ENCODE peak calls at places on chromosome 13, in ten cellular contexts. U is CD4-positive, alpha-beta T cell; T is lower leg skin; V is iris pigment epithelial cell; C is T-helper 17 cell; K is mucosa of gallbladder; O is CD8-positive, alpha-beta memory T cell; B is activated CD8-positive, alpha-beta T cell treated with anti-CD3 and anti-CD28 coated beads, Interleukin-2, amount 10 ng/mL, durations not matched to agents 7 days and 5 days; P is M059J; I is fibroblast of the aortic adventitia. Z is an unnamed sample.

GRCh38 chr13:113904411-113904810 is 40.5 kb upstream of the GAS6 start:
- DNase-seq in K (peak), C (no peak), U (no peak), I (peak), V (peak), B (peak), O (peak), P (no peak), T (peak), Z (no peak)

GRCh38 chr13:60990032-60990733 is 425.5 kb downstream of the PCDH20 start:
- DNase-seq in B (no peak), I (no peak), T (no peak), O (no peak), C (no peak), P (no peak), V (no peak), K (no peak), U (no peak), Z (no peak)

GRCh38 chr13:29465741-29466293 is 129.7 kb downstream of the SLC7A1 start:
- DNase-seq in V (peak), P (peak), K (no peak), U (no peak), I (peak), C (no peak), B (no peak), O (no peak), T (no peak), Z (peak)

GRCh38 chr13:105403065-105403464 is 1132.4 kb downstream of the EFNB2 start:
- DNase-seq in T (no peak), B (no peak), K (no peak), C (no peak), O (no peak), U (no peak), V (no peak), I (peak), P (no peak), Z (no peak)

GRCh38 chr13:90416519-90416918 is 931.0 kb upstream of the MIR17HG start:
- DNase-seq in B (no peak), P (peak), O (no peak), T (no peak), C (no peak), K (no peak), U (no peak), I (peak), V (peak), Z (peak)

GRCh38 chr13:33509642-33510229 is 224.2 kb upstream of the STARD13 start:
- DNase-seq in C (no peak), V (no peak), K (peak), O (no peak), B (no peak), I (peak), U (no peak), T (peak), P (peak), Z (no peak)

GRCh38 chr13:26923824-26924605 is 163.4 kb upstream of the GPR12 start:
- DNase-seq in V (peak), K (peak), I (peak), C (no peak), T (no peak), O (no peak), B (no peak), U (no peak), P (peak), Z (peak)

GRCh38 chr13:49305824-49306425 is 58.2 kb downstream of the CDADC1 start:
- DNase-seq in B (no peak), I (no peak), P (no peak), K (no peak), T (no peak), U (no peak), V (no peak), O (no peak), C (no peak), Z (no peak)

GRCh38 chr13:102693781-102694180 is 1.1 kb downstream of the METTL21C start:
- DNase-seq in B (no peak), P (peak), T (no peak), K (no peak), I (peak), U (no peak), O (no peak), V (peak), C (no peak), Z (no peak)

GRCh38 chr13:24011266-24011665 is 114.0 kb upstream of the C1QTNF9B start:
- DNase-seq in C (no peak), I (no peak), P (no peak), B (no peak), U (no peak), O (no peak), T (no peak), V (no peak), K (no peak), Z (no peak)

GRCh38 chr13:80871481-80871880 is 530.6 kb upstream of the SPRY2 start:
- DNase-seq in P (no peak), B (no peak), T (no peak), I (peak), C (no peak), O (no peak), V (peak), K (no peak), U (no peak), Z (peak)

GRCh38 chr13:41588899-41589298 is 131.5 kb downstream of the RGCC start:
- DNase-seq in K (no peak), B (no peak), U (no peak), I (peak), O (no peak), T (no peak), V (peak), P (peak), C (no peak), Z (peak)

GRCh38 chr13:46392967-46393366 is 5.9 kb upstream of the RUBCNL start:
- DNase-seq in T (no peak), K (no peak), I (no peak), C (no peak), B (no peak), U (no peak), O (no peak), P (peak), V (no peak), Z (no peak)

GRCh38 chr13:50678464-50679162 is 164.9 kb downstream of the DLEU7 start:
- DNase-seq in K (no peak), C (no peak), U (no peak), B (no peak), O (no peak), T (no peak), I (peak), P (peak), V (peak), Z (peak)

GRCh38 chr13:46386426-46386995 is 541 bp downstream of the RUBCNL start:
- DNase-seq in I (no peak), B (no peak), U (no peak), O (no peak), K (no peak), P (no peak), C (no peak), V (no peak), T (no peak), Z (peak)

GRCh38 chr13:45441633-45442032 is 23.1 kb upstream of the COG3 start:
- DNase-seq in C (no peak), I (peak), T (no peak), U (no peak), K (no peak), V (peak), O (no peak), P (peak), B (peak), Z (peak)

GRCh38 chr13:108961542-108962125 is 332.2 kb downstream of the MYO16 start:
- DNase-seq in B (peak), K (no peak), T (no peak), C (no peak), V (peak), I (peak), O (peak), P (peak), U (no peak), Z (peak)

GRCh38 chr13:113843063-113843654 is 20.7 kb downstream of the GAS6 start:
- DNase-seq in O (no peak), I (no peak), C (no peak), V (no peak), T (no peak), P (no peak), U (no peak), B (no peak), K (no peak), Z (no peak)

GRCh38 chr13:74052402-74052928 is 81.7 kb downstream of the KLF12 start:
- DNase-seq in U (no peak), V (no peak), I (no peak), O (no peak), P (no peak), T (no peak), C (no peak), K (no peak), B (no peak), Z (no peak)

GRCh38 chr13:99687728-99688397 is 186.6 kb downstream of the TM9SF2 start:
- DNase-seq in C (no peak), U (no peak), B (no peak), T (no peak), V (peak), P (peak), O (no peak), I (no peak), K (no peak), Z (no peak)

GRCh38 chr13:42333613-42334328 is 61.8 kb downstream of the AKAP11 start:
- DNase-seq in I (peak), C (no peak), K (no peak), U (no peak), O (peak), B (no peak), V (peak), T (no peak), P (peak), Z (peak)

GRCh38 chr13:97079726-97080125 is 85.5 kb upstream of the OXGR1 start:
- DNase-seq in T (no peak), O (no peak), B (no peak), C (no peak), I (no peak), P (no peak), V (peak), K (no peak), U (no peak), Z (no peak)

GRCh38 chr13:113491418-113491883 is 940 bp upstream of the DCUN1D2 start:
- DNase-seq in P (peak), I (peak), O (no peak), K (no peak), C (no peak), V (peak), T (peak), U (no peak), B (peak), Z (peak)

GRCh38 chr13:104106705-104107393 is 1040.6 kb upstream of the SLC10A2 start:
- DNase-seq in B (no peak), I (no peak), K (no peak), T (no peak), P (peak), U (no peak), O (no peak), C (no peak), V (peak), Z (no peak)

GRCh38 chr13:59354665-59355064 is 809.1 kb downstream of the DIAPH3 start:
- DNase-seq in V (no peak), T (no peak), K (no peak), O (no peak), C (no peak), I (no peak), U (no peak), B (no peak), P (no peak), Z (no peak)

GRCh38 chr13:41054212-41054877 is 7.0 kb upstream of the WBP4 start:
- DNase-seq in O (peak), C (no peak), B (peak), K (peak), T (no peak), V (peak), I (peak), P (peak), U (no peak), Z (peak)

GRCh38 chr13:20178156-20178555 is 14.6 kb downstream of the GJB2 start:
- DNase-seq in C (no peak), B (no peak), U (no peak), V (no peak), P (no peak), T (no peak), K (no peak), O (no peak), I (no peak), Z (no peak)

GRCh38 chr13:48500652-48501197 is 32.2 kb downstream of the RCBTB2 start:
- DNase-seq in P (peak), K (no peak), O (no peak), I (peak), C (no peak), V (peak), T (no peak), U (no peak), B (no peak), Z (peak)

GRCh38 chr13:39245688-39246087 is 207.4 kb downstream of the NHLRC3 start:
- DNase-seq in C (no peak), P (no peak), O (no peak), V (no peak), T (no peak), U (no peak), I (no peak), B (no peak), K (no peak), Z (no peak)

GRCh38 chr13:86464193-86464592 is 665.0 kb upstream of the SLITRK6 start:
- DNase-seq in T (no peak), U (no peak), O (no peak), K (no peak), P (no peak), V (no peak), C (no peak), B (no peak), I (no peak), Z (no peak)

GRCh38 chr13:73228546-73228945 is 169.7 kb downstream of the KLF5 start:
- DNase-seq in B (peak), P (no peak), U (no peak), V (peak), T (no peak), K (no peak), I (peak), C (no peak), O (peak), Z (peak)

GRCh38 chr13:49098771-49099512 is 121.2 kb upstream of the MLNR start:
- DNase-seq in U (no peak), I (peak), T (no peak), O (no peak), B (no peak), P (peak), K (no peak), C (no peak), V (no peak), Z (peak)

GRCh38 chr13:100362371-100362770 is 226.2 kb downstream of the GGACT start:
- DNase-seq in O (no peak), I (no peak), P (no peak), K (no peak), T (no peak), V (no peak), C (no peak), U (no peak), B (no peak), Z (no peak)